ENCODE peak calls at places on chromosomes 6 and 20, in six cellular contexts. E is activated T-cell treated with anti-CD3 and anti-CD28 coated beads, Interleukin-2, amount 50 U/mL, for 72 hours; A is memory B cell; W is mammary epithelial cell; I is mucosa of gallbladder; L is activated CD4-positive, alpha-beta T cell treated with anti-CD3 and anti-CD28 coated beads, Interleukin-2, amount 10 ng/mL, durations not matched to agents 7 days and 5 days. P is an unnamed sample.

GRCh38 chr6:14804444-14805210 is 441.2 kb upstream of the JARID2 start:
- DNase-seq in E (no peak), A (no peak), W (peak), I (peak), L (no peak), P (no peak)

GRCh38 chr6:118751072-118751471 is 99.7 kb upstream of the CEP85L start:
- DNase-seq in E (no peak), A (no peak), W (no peak), I (no peak), L (no peak), P (no peak)

GRCh38 chr20:38514947-38515346 is 42.3 kb downstream of the RALGAPB start:
- DNase-seq in E (no peak), A (no peak), W (no peak), I (no peak), L (no peak), P (no peak)

GRCh38 chr20:20303320-20303719 is 64.6 kb upstream of the INSM1 start:
- DNase-seq in E (no peak), A (no peak), W (no peak), I (no peak), L (no peak), P (no peak)

GRCh38 chr6:143634486-143634885 is 43.3 kb upstream of the PHACTR2 start:
- DNase-seq in E (no peak), A (no peak), W (peak), I (no peak), L (no peak), P (no peak)

GRCh38 chr6:75149253-75149652 is 56.6 kb downstream of the COL12A1 start:
- DNase-seq in E (no peak), A (no peak), W (peak), I (peak), L (no peak), P (no peak)

GRCh38 chr6:109241199-109241598 is 141.1 kb downstream of the CD164 start:
- DNase-seq in E (no peak), A (no peak), W (peak), I (no peak), L (no peak), P (no peak)

GRCh38 chr20:50848341-50848808 is 53.5 kb downstream of the BCAS4 start:
- DNase-seq in E (no peak), A (no peak), W (peak), I (peak), L (no peak), P (no peak)